ENCODE peak calls at places on chromosome 3, in seven cellular contexts. E, T, D, K, C, Z and U are unnamed samples.

GRCh38 chr3:32239638-32240550 is 1.4 kb downstream of the CMTM8 start:
- DNase-seq in Z (no peak), D (peak; percentile 65), T (no peak), E (peak; percentile 43), K (peak; percentile 62), C (peak; percentile 60), U (no peak)

GRCh38 chr3:74167926-74168325 is 446.5 kb downstream of the CNTN3 start:
- DNase-seq in D (no peak), E (no peak), Z (no peak), K (no peak), T (no peak), C (no peak), U (no peak)

GRCh38 chr3:66405701-66406091 is 95.1 kb downstream of the LRIG1 start:
- DNase-seq in D (no peak), T (no peak), Z (no peak), C (no peak), E (no peak), K (no peak), U (no peak)

GRCh38 chr3:102676424-102676823 is 241.6 kb downstream of the ZPLD1 start:
- DNase-seq in T (no peak), Z (no peak), C (no peak), D (no peak), K (no peak), E (no peak), U (no peak)

GRCh38 chr3:14042680-14043079 is 82.0 kb downstream of the CHCHD4 start:
- DNase-seq in E (no peak), C (no peak), T (no peak), D (no peak), Z (no peak), K (no peak), U (no peak)

GRCh38 chr3:180828001-180828720 is 84.3 kb upstream of the FXR1 start:
- DNase-seq in E (no peak), K (peak; percentile 15), Z (no peak), C (no peak), T (no peak), D (no peak), U (no peak)

GRCh38 chr3:123818324-123818920 is 65.7 kb downstream of the MYLK start:
- DNase-seq in E (no peak), C (no peak), K (no peak), Z (no peak), T (no peak), D (no peak), U (no peak)

GRCh38 chr3:117184574-117184973 is 475.0 kb downstream of the TUSC7 start:
- DNase-seq in K (no peak), C (no peak), D (no peak), Z (no peak), T (no peak), E (no peak), U (no peak)

GRCh38 chr3:189270248-189270832 is 98.6 kb downstream of the TPRG1 start:
- DNase-seq in D (peak; percentile 47), T (no peak), E (peak; percentile 73), Z (peak; percentile 33), C (no peak), K (no peak), U (peak; percentile 63)

GRCh38 chr3:175179055-175179454 is 319.9 kb downstream of the NAALADL2 start:
- DNase-seq in K (no peak), Z (no peak), T (no peak), E (no peak), D (no peak), C (no peak), U (no peak)

GRCh38 chr3:192482809-192483208 is 244.5 kb downstream of the FGF12 start:
- DNase-seq in Z (no peak), D (no peak), K (no peak), C (no peak), T (no peak), E (no peak), U (no peak)

GRCh38 chr3:58281069-58281468 is 25.0 kb upstream of the RPP14 start:
- DNase-seq in K (no peak), T (no peak), D (no peak), C (no peak), Z (no peak), E (no peak), U (peak; percentile 70)

GRCh38 chr3:52838561-52839267 is 3.9 kb upstream of the MUSTN1 start:
- DNase-seq in D (no peak), C (no peak), T (no peak), K (no peak), E (no peak), Z (no peak), U (no peak)

GRCh38 chr3:134251731-134252391 is 1.2 kb upstream of the RYK start:
- DNase-seq in Z (no peak), K (peak; percentile 16), C (no peak), D (peak; percentile 31), E (no peak), T (no peak), U (no peak)

GRCh38 chr3:150739200-150739863 is 23.6 kb downstream of the SIAH2 start:
- DNase-seq in Z (no peak), T (no peak), D (peak; percentile 56), K (no peak), E (no peak), C (no peak), U (no peak)
- TF ChIP-seq YY1 in Z (no peak), T (no peak), D (no peak), K (no peak), E (no peak), C (no peak), U (no peak)

GRCh38 chr3:185691622-185692021 is 105.5 kb downstream of the SENP2 start:
- DNase-seq in C (no peak), T (no peak), K (no peak), Z (no peak), D (no peak), E (no peak), U (no peak)

GRCh38 chr3:185693985-185694675 is 108.0 kb downstream of the SENP2 start:
- DNase-seq in K (no peak), E (no peak), T (no peak), Z (no peak), D (no peak), C (no peak), U (no peak)

GRCh38 chr3:185685231-185686035 is 99.3 kb downstream of the SENP2 start:
- DNase-seq in C (no peak), Z (no peak), D (no peak), K (no peak), T (no peak), E (no peak), U (no peak)

GRCh38 chr3:185687479-185687878 is 101.4 kb downstream of the SENP2 start:
- DNase-seq in D (no peak), T (no peak), C (no peak), E (no peak), Z (no peak), K (no peak), U (no peak)

DNA sequence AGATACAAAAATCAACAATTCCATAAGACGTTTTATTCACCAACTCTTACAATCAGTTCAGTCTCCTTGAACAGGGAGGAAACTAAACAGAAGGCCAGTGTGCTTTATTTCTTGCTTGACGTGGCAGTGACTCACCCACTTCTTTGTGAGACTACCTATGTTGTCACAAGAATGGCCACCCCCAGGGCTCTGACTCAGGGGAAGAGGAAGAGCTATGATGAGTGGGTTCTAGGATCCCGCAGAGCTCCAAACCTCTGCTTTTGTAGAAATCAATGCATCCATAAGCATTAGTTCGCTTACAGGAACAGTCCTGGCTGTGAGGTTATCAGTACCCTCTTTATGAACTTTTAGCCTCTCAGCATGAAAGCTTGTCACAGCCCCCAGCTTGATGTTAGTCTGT is 102.7 kb downstream of the SENP2 start:
- DNase-seq in Z (peak; percentile 34), C (peak; percentile 35), D (peak; percentile 35), K (peak; percentile 27), T (no peak), E (peak; percentile 98), U (peak; percentile 66)
- TF ChIP-seq YY1 in Z (no peak), C (no peak), D (no peak), K (peak; percentile 70), T (no peak), E (peak; percentile 69), U (no peak)

GRCh38 chr3:143203142-143203541 is 83.6 kb downstream of the CHST2 start:
- DNase-seq in K (no peak), T (no peak), E (no peak), C (no peak), Z (no peak), D (no peak), U (no peak)

GRCh38 chr3:143201066-143201465 is 81.5 kb downstream of the CHST2 start:
- DNase-seq in E (no peak), C (no peak), K (no peak), T (no peak), Z (no peak), D (no peak), U (no peak)

GRCh38 chr3:143201870-143202269 is 82.3 kb downstream of the CHST2 start:
- DNase-seq in D (no peak), T (no peak), Z (no peak), K (no peak), C (no peak), E (no peak), U (no peak)

GRCh38 chr3:143203848-143204247 is 84.3 kb downstream of the CHST2 start:
- DNase-seq in Z (no peak), K (no peak), E (no peak), C (no peak), T (no peak), D (no peak), U (no peak)

DNA sequence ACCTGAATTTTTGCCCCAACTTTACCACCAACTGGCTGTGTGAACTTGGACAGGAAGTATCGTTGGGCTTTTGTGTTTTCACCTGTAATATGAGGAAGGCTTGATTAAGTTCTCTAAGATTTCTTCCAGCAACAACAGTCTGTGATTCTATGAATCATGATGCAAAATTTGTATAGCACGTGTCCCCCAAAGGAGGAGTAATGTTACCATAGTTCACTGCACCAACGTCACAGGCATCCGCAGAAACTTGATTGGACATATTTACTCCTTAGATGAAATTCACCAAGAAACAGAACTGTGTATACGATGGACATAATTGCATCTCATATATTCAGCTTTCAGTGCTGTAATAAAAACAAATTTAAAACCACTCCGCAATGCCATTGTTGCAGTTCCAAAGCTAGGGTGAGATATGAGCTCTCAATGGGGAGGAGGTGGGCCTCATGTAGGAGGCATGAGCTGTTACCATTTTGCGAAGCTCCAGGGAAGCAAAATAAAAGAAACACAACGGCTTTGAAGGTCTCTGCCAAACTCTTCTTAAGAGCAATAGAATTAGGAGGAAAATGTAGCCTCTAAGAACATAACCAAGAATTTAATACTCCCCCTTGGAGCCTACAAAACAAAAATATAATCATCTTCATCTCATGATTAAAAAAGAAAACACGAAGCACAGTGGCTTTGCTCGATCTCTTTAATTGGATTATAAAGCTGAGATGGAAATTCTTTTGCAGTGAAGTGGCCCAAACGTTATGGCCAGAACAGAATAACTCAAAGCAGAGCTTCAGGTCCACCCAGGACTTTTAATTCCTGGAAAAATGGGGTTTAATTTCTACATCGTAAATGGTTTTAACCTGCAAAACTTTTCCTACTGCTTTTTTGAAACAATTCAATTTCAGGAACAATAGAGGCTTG is 80.7 kb downstream of the CHST2 start:
- DNase-seq in C (no peak), Z (no peak), K (no peak), E (no peak), T (no peak), D (no peak), U (no peak)
- TF ChIP-seq YY1 in C (no peak), Z (no peak), K (no peak), E (no peak), T (no peak), D (no peak), U (no peak)

DNA sequence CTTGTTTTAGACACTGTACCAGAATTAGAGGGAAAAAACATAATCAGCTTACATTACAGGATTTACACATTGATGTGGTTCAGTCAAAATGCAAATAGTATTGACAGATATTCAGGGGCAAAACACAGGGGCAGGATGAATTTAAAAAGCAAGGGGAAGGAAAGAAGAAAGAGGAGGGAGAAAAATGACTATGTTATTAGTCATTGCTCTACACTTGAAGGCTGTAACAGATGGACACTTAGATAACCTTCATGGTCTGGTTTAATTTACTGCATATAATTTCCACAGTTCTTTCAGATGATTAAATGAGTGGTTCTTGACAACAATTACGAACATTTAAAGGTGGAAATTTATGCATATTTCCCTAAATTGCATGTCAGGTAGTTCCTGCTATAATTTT is 7.6 kb downstream of the CMSS1 start:
- DNase-seq in K (no peak), D (no peak), C (peak; percentile 39), Z (no peak), T (no peak), E (no peak), U (no peak)
- TF ChIP-seq YY1 in K (no peak), D (no peak), C (no peak), Z (no peak), T (no peak), E (no peak), U (no peak)